ENCODE peak calls at places on chromosomes 5 and 9, in ten cellular contexts. H, I, X, S, K, W, Y, O, F and D are unnamed samples.

GRCh38 chr9:130446111-130446861 is 1.5 kb downstream of the ASS1 start:
- DNase-seq in H (peak), I (no peak), X (no peak), S (peak), K (peak), W (no peak), Y (no peak), O (no peak), F (peak), D (peak)

GRCh38 chr9:33202552-33203300 is 35.6 kb upstream of the B4GALT1 start:
- DNase-seq in H (no peak), I (peak), X (peak), S (peak), K (no peak), W (no peak), Y (no peak), O (no peak), F (peak), D (peak)

GRCh38 chr9:104831681-104832080 is 67.8 kb downstream of the NIPSNAP3B start:
- DNase-seq in H (no peak), I (no peak), X (no peak), S (no peak), K (no peak), W (no peak), Y (no peak), O (no peak), F (no peak), D (no peak)

GRCh38 chr5:154513669-154514084 is 35.6 kb upstream of the HAND1 start:
- DNase-seq in H (no peak), I (no peak), X (no peak), S (no peak), K (no peak), W (no peak), Y (no peak), O (no peak), F (no peak), D (no peak)

GRCh38 chr5:179345429-179346321 is at the start of gene ADAMTS2:
- DNase-seq in H (no peak), I (peak), X (peak), S (peak), K (peak), W (no peak), Y (no peak), O (no peak), F (no peak), D (peak)

GRCh38 chr9:132168347-132168746 is 6.5 kb downstream of the NTNG2 start:
- DNase-seq in H (no peak), I (no peak), X (no peak), S (no peak), K (peak), W (no peak), Y (no peak), O (no peak), F (no peak), D (no peak)

GRCh38 chr9:126989847-126990821 is 75.6 kb downstream of the RALGPS1 start:
- DNase-seq in H (no peak), I (no peak), X (no peak), S (peak), K (no peak), W (no peak), Y (no peak), O (no peak), F (no peak), D (peak)

GRCh38 chr5:145246961-145247744 is 588.0 kb downstream of the PRELID2 start:
- DNase-seq in H (no peak), I (no peak), X (no peak), S (no peak), K (no peak), W (no peak), Y (no peak), O (no peak), F (no peak), D (no peak)

GRCh38 chr5:135149956-135150723 is 116.1 kb upstream of the PITX1 start:
- DNase-seq in H (no peak), I (no peak), X (no peak), S (no peak), K (no peak), W (no peak), Y (no peak), O (no peak), F (no peak), D (no peak)

GRCh38 chr9:113998529-113999255 is 79.4 kb downstream of the AMBP start:
- DNase-seq in H (no peak), I (no peak), X (no peak), S (no peak), K (peak), W (no peak), Y (no peak), O (no peak), F (peak), D (no peak)

GRCh38 chr9:99432075-99432474 is 210.0 kb downstream of the SEC61B start:
- DNase-seq in H (no peak), I (no peak), X (no peak), S (no peak), K (no peak), W (no peak), Y (no peak), O (no peak), F (no peak), D (no peak)

DNA sequence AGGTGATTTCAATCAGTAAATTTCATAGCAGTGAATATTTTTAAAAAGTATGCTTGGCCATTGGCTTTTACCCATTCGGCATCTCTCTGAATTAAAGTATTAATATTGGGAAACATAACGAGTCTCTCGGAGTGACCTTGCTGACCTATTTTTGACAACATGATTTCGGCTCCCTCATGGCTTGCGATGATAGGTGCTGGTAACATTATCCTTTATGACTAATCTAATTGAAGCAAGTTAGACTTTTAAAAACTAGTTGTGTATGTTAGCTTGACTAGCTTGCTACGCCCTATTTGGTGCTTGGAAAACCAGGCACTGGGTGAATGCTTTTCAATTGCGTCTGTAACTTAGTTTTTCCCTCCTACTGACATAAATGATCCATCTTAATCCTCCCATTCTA is 1.1 kb downstream of the ZNF366 start:
- DNase-seq in H (no peak), I (no peak), X (no peak), S (no peak), K (no peak), W (no peak), Y (no peak), O (no peak), F (no peak), D (no peak)
- H3K4me3 ChIP-seq in H (no peak), I (peak), X (no peak), S (no peak), K (no peak), W (no peak), Y (no peak), O (no peak), F (peak), D (no peak)

DNA sequence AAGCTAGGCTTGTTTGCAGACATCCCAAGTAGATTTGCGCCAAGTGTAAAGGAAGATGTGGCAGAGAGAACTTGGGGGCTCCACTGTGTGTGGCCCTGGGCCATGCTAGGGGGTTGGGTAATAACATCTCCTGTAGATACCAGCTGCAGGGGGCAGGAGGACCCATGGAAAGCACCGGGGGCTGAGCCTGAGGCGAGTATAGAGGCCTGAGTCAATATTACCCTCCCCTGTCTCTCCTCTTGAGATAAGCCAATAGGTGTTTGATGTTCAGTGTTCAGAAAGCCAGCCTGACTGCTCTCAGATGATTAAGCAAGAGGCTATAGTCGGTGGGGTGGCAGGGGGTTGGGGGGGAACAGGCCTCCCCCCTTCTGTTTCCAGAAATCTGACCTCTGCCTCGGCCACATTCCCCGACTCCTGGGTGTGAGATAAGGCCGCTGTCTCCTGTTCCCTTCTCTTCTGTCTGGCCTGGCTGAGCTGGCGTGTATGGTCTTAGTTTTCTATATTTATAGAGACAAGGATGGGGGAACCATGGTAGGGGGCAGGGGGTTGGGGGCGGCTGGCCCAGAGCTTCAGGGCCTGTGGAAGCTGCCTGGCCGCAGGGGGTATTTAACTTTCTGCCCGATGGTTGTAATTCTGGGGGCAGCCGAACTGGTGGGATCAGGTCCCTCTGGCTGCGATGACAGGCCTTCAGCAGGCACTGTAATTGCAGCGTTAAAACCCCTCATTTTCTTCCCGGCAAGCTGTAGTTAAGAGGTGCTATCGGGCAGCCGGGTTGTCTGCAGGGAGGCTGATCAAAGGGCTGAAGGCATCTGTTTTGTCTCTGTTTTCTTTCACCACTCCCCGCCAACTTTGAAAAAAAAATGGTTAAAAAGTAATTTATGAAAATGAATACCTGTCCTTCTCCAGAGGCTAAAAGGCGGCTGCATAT is 292.0 kb downstream of the NSG2 start:
- DNase-seq in H (peak), I (no peak), X (no peak), S (no peak), K (peak), W (no peak), Y (no peak), O (no peak), F (no peak), D (no peak)
- TF ChIP-seq POLR2AphosphoS5 in H (no peak), I (no peak), X (no peak), S (no peak), K (no peak), W (no peak), Y (no peak), O (no peak), F (no peak), D (no peak)

GRCh38 chr9:22169732-22170131 is 160.6 kb upstream of the CDKN2B start:
- DNase-seq in H (no peak), I (no peak), X (peak), S (no peak), K (no peak), W (no peak), Y (no peak), O (no peak), F (no peak), D (no peak)
- H3K27ac ChIP-seq in H (no peak), I (peak), X (peak), S (peak), K (no peak), W (no peak), Y (no peak), O (no peak), F (no peak), D (no peak)

GRCh38 chr9:8434621-8435020 is 635.0 kb upstream of the DMAC1 start:
- DNase-seq in H (no peak), I (no peak), X (no peak), S (no peak), K (no peak), W (no peak), Y (no peak), O (no peak), F (no peak), D (no peak)
- H3K4me3 ChIP-seq in H (no peak), I (no peak), X (no peak), S (no peak), K (no peak), W (no peak), Y (no peak), O (no peak), F (no peak), D (no peak)

GRCh38 chr5:119357309-119357708 is 1.5 kb downstream of the TNFAIP8 start:
- DNase-seq in H (no peak), I (no peak), X (no peak), S (no peak), K (no peak), W (no peak), Y (no peak), O (no peak), F (no peak), D (no peak)

GRCh38 chr5:119359737-119360413 is 4.1 kb downstream of the TNFAIP8 start:
- DNase-seq in H (no peak), I (no peak), X (no peak), S (no peak), K (no peak), W (no peak), Y (no peak), O (no peak), F (no peak), D (no peak)

GRCh38 chr5:119358901-119359603 is 3.2 kb downstream of the TNFAIP8 start:
- DNase-seq in H (no peak), I (no peak), X (no peak), S (no peak), K (no peak), W (no peak), Y (no peak), O (no peak), F (no peak), D (no peak)

GRCh38 chr5:119356384-119357188 is 767 bp downstream of the TNFAIP8 start:
- DNase-seq in H (no peak), I (no peak), X (no peak), S (no peak), K (no peak), W (no peak), Y (peak), O (no peak), F (no peak), D (no peak)

GRCh38 chr5:119357815-119358559 is 2.2 kb downstream of the TNFAIP8 start:
- DNase-seq in H (no peak), I (no peak), X (no peak), S (no peak), K (no peak), W (no peak), Y (no peak), O (no peak), F (no peak), D (no peak)
- TF ChIP-seq POLR2AphosphoS5 in H (no peak), I (no peak), X (no peak), S (no peak), K (no peak), W (no peak), Y (no peak), O (no peak), F (no peak), D (no peak)

DNA sequence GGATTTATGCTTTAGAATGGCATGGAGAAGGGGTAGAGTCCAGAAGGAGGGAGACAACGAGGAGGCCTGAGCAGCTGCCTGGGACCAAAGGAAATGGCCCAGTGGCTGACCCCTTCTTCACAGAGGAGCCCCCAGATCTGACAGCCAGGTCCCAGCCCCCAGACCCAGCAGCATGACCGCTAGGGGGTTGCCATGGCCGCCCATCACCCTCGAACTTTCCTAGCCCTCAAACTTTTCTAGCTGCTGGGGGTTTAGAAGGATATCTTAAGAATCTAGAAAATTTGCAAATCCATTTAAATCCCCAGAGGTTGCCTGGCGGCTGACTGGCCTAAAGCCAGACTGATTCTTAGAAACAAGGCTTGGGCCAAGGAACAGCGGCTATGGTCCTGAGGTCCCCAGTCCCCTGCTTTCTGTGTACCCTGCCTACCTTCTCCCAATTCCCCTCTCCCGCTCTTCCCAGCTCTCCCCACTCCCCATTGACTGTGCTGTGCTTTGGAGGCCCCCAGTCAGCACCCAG is 969 bp downstream of the PDGFRB start:
- DNase-seq in H (no peak), I (no peak), X (no peak), S (no peak), K (no peak), W (no peak), Y (no peak), O (no peak), F (no peak), D (no peak)
- H3K27ac ChIP-seq in H (no peak), I (peak), X (no peak), S (peak), K (peak), W (no peak), Y (no peak), O (no peak), F (peak), D (peak)